ENCODE peak calls at places on chromosomes 11 and 22, in ten cellular contexts. One of them, this sample, is unnamed.

GRCh38 chr11:46306296-46306853 is 28.9 kb downstream of the CREB3L1 start:
- DNase-seq in stimulated activated CD4-positive, alpha-beta T cell treated with anti-CD3 and anti-CD28 coated beads, Interleukin-1b, Interleukin-23, amount 100 ng/mL, for 24 hours: no peak
- DNase-seq in A549: no peak
- DNase-seq in activated CD4-positive, alpha-beta T cell treated with anti-CD3 and anti-CD28 coated beads, Interleukin-2, amount 50 U/mL, for 1 hour: no peak
- DNase-seq in fibroblast of pulmonary artery: no peak
- DNase-seq in HS-5: no peak
- DNase-seq in H4: no peak
- DNase-seq in AG08395: no peak
- DNase-seq in activated T-cell treated with anti-CD3 and anti-CD28 coated beads, Interleukin-2, amount 50 U/mL, for 72 hours: no peak
- DNase-seq in gastrocnemius medialis: no peak
- DNase-seq in this sample: no peak

GRCh38 chr22:31185056-31185455 is 25.1 kb downstream of the RNF185 start:
- DNase-seq in stimulated activated CD4-positive, alpha-beta T cell treated with anti-CD3 and anti-CD28 coated beads, Interleukin-1b, Interleukin-23, amount 100 ng/mL, for 24 hours: no peak
- DNase-seq in gastrocnemius medialis: no peak
- DNase-seq in HS-5: no peak
- DNase-seq in AG08395: no peak
- DNase-seq in activated CD4-positive, alpha-beta T cell treated with anti-CD3 and anti-CD28 coated beads, Interleukin-2, amount 50 U/mL, for 1 hour: no peak
- DNase-seq in activated T-cell treated with anti-CD3 and anti-CD28 coated beads, Interleukin-2, amount 50 U/mL, for 72 hours: no peak
- DNase-seq in H4: no peak
- DNase-seq in A549: no peak
- DNase-seq in fibroblast of pulmonary artery: no peak
- DNase-seq in this sample: no peak

GRCh38 chr11:120601566-120601965 is 90.0 kb downstream of the GRIK4 start:
- DNase-seq in A549: no peak
- DNase-seq in gastrocnemius medialis: no peak
- DNase-seq in activated T-cell treated with anti-CD3 and anti-CD28 coated beads, Interleukin-2, amount 50 U/mL, for 72 hours: no peak
- DNase-seq in activated CD4-positive, alpha-beta T cell treated with anti-CD3 and anti-CD28 coated beads, Interleukin-2, amount 50 U/mL, for 1 hour: no peak
- DNase-seq in HS-5: no peak
- DNase-seq in AG08395: peak; percentile 23
- DNase-seq in stimulated activated CD4-positive, alpha-beta T cell treated with anti-CD3 and anti-CD28 coated beads, Interleukin-1b, Interleukin-23, amount 100 ng/mL, for 24 hours: no peak
- DNase-seq in fibroblast of pulmonary artery: peak; percentile 5
- DNase-seq in H4: peak; percentile 80
- DNase-seq in this sample: no peak

GRCh38 chr22:36954251-36955014 is 41.0 kb downstream of the CSF2RB start:
- DNase-seq in stimulated activated CD4-positive, alpha-beta T cell treated with anti-CD3 and anti-CD28 coated beads, Interleukin-1b, Interleukin-23, amount 100 ng/mL, for 24 hours: no peak
- DNase-seq in activated T-cell treated with anti-CD3 and anti-CD28 coated beads, Interleukin-2, amount 50 U/mL, for 72 hours: peak; percentile 3
- DNase-seq in gastrocnemius medialis: no peak
- DNase-seq in HS-5: no peak
- DNase-seq in H4: no peak
- DNase-seq in activated CD4-positive, alpha-beta T cell treated with anti-CD3 and anti-CD28 coated beads, Interleukin-2, amount 50 U/mL, for 1 hour: no peak
- DNase-seq in fibroblast of pulmonary artery: no peak
- DNase-seq in A549: no peak
- DNase-seq in AG08395: no peak
- DNase-seq in this sample: no peak

GRCh38 chr11:106178361-106178760 is 100.9 kb downstream of the AASDHPPT start:
- DNase-seq in fibroblast of pulmonary artery: peak; percentile 15
- DNase-seq in HS-5: no peak
- DNase-seq in AG08395: no peak
- DNase-seq in H4: no peak
- DNase-seq in A549: no peak
- DNase-seq in gastrocnemius medialis: no peak
- DNase-seq in activated T-cell treated with anti-CD3 and anti-CD28 coated beads, Interleukin-2, amount 50 U/mL, for 72 hours: no peak
- DNase-seq in stimulated activated CD4-positive, alpha-beta T cell treated with anti-CD3 and anti-CD28 coated beads, Interleukin-1b, Interleukin-23, amount 100 ng/mL, for 24 hours: no peak
- DNase-seq in activated CD4-positive, alpha-beta T cell treated with anti-CD3 and anti-CD28 coated beads, Interleukin-2, amount 50 U/mL, for 1 hour: no peak
- DNase-seq in this sample: no peak

GRCh38 chr11:73342633-73343032 is 33.6 kb upstream of the RELT start:
- DNase-seq in activated T-cell treated with anti-CD3 and anti-CD28 coated beads, Interleukin-2, amount 50 U/mL, for 72 hours: no peak
- DNase-seq in H4: no peak
- DNase-seq in gastrocnemius medialis: no peak
- DNase-seq in AG08395: no peak
- DNase-seq in A549: no peak
- DNase-seq in fibroblast of pulmonary artery: no peak
- DNase-seq in activated CD4-positive, alpha-beta T cell treated with anti-CD3 and anti-CD28 coated beads, Interleukin-2, amount 50 U/mL, for 1 hour: no peak
- DNase-seq in HS-5: no peak
- DNase-seq in stimulated activated CD4-positive, alpha-beta T cell treated with anti-CD3 and anti-CD28 coated beads, Interleukin-1b, Interleukin-23, amount 100 ng/mL, for 24 hours: no peak
- DNase-seq in this sample: peak; percentile 45

GRCh38 chr11:6932150-6932549 is 5.9 kb downstream of the ZNF215 start:
- DNase-seq in A549: no peak
- DNase-seq in fibroblast of pulmonary artery: no peak
- DNase-seq in activated CD4-positive, alpha-beta T cell treated with anti-CD3 and anti-CD28 coated beads, Interleukin-2, amount 50 U/mL, for 1 hour: no peak
- DNase-seq in gastrocnemius medialis: no peak
- DNase-seq in AG08395: no peak
- DNase-seq in HS-5: no peak
- DNase-seq in activated T-cell treated with anti-CD3 and anti-CD28 coated beads, Interleukin-2, amount 50 U/mL, for 72 hours: no peak
- DNase-seq in stimulated activated CD4-positive, alpha-beta T cell treated with anti-CD3 and anti-CD28 coated beads, Interleukin-1b, Interleukin-23, amount 100 ng/mL, for 24 hours: no peak
- DNase-seq in H4: no peak
- DNase-seq in this sample: no peak

GRCh38 chr11:123103326-123103980 is 41.5 kb upstream of the HSPA8 start:
- DNase-seq in AG08395: peak; percentile 72
- DNase-seq in fibroblast of pulmonary artery: peak; percentile 83
- DNase-seq in activated CD4-positive, alpha-beta T cell treated with anti-CD3 and anti-CD28 coated beads, Interleukin-2, amount 50 U/mL, for 1 hour: peak; percentile 14
- DNase-seq in activated T-cell treated with anti-CD3 and anti-CD28 coated beads, Interleukin-2, amount 50 U/mL, for 72 hours: no peak
- DNase-seq in gastrocnemius medialis: peak; percentile 33
- DNase-seq in H4: peak; percentile 53
- DNase-seq in HS-5: peak; percentile 25
- DNase-seq in A549: peak; percentile 26
- DNase-seq in stimulated activated CD4-positive, alpha-beta T cell treated with anti-CD3 and anti-CD28 coated beads, Interleukin-1b, Interleukin-23, amount 100 ng/mL, for 24 hours: no peak
- DNase-seq in this sample: no peak

GRCh38 chr11:109071712-109072524 is 350.1 kb upstream of the C11orf87 start:
- DNase-seq in gastrocnemius medialis: peak; percentile 44
- DNase-seq in stimulated activated CD4-positive, alpha-beta T cell treated with anti-CD3 and anti-CD28 coated beads, Interleukin-1b, Interleukin-23, amount 100 ng/mL, for 24 hours: no peak
- DNase-seq in HS-5: no peak
- DNase-seq in H4: no peak
- DNase-seq in A549: no peak
- DNase-seq in activated T-cell treated with anti-CD3 and anti-CD28 coated beads, Interleukin-2, amount 50 U/mL, for 72 hours: no peak
- DNase-seq in activated CD4-positive, alpha-beta T cell treated with anti-CD3 and anti-CD28 coated beads, Interleukin-2, amount 50 U/mL, for 1 hour: no peak
- DNase-seq in fibroblast of pulmonary artery: peak; percentile 95
- DNase-seq in AG08395: peak; percentile 14
- DNase-seq in this sample: no peak

GRCh38 chr11:2446590-2447252 is 1.9 kb downstream of the KCNQ1 start:
- DNase-seq in HS-5: no peak
- DNase-seq in A549: no peak
- DNase-seq in H4: no peak
- DNase-seq in fibroblast of pulmonary artery: no peak
- DNase-seq in stimulated activated CD4-positive, alpha-beta T cell treated with anti-CD3 and anti-CD28 coated beads, Interleukin-1b, Interleukin-23, amount 100 ng/mL, for 24 hours: no peak
- DNase-seq in AG08395: no peak
- DNase-seq in activated T-cell treated with anti-CD3 and anti-CD28 coated beads, Interleukin-2, amount 50 U/mL, for 72 hours: peak; percentile 30
- DNase-seq in activated CD4-positive, alpha-beta T cell treated with anti-CD3 and anti-CD28 coated beads, Interleukin-2, amount 50 U/mL, for 1 hour: no peak
- DNase-seq in gastrocnemius medialis: no peak
- DNase-seq in this sample: no peak